ENCODE peak calls at places on chromosomes 12 and 14, in four cellular contexts. T is memory B cell, F is SJSA1, M is NCI-H460. X is an unnamed sample.

GRCh38 chr12:94725375-94726168 is 75.2 kb upstream of the TMCC3 start:
- DNase-seq in T (peak), F (no peak), M (peak), X (no peak)

GRCh38 chr12:124923906-124924734 is 9.7 kb upstream of the UBC start:
- DNase-seq in M (peak), F (peak), T (no peak), X (no peak)

GRCh38 chr12:6915789-6916285 is 1.5 kb downstream of the ENO2 start:
- DNase-seq in M (no peak), F (no peak), T (no peak), X (no peak)

GRCh38 chr14:51962678-51963077 is 26.7 kb upstream of the RTRAF start:
- DNase-seq in M (no peak), F (no peak), T (no peak), X (no peak)

GRCh38 chr14:45083979-45084722 is at the start of gene PRPF39:
- DNase-seq in M (peak), T (peak), F (peak), X (peak)

GRCh38 chr12:5953835-5954586 is 9.0 kb upstream of the ANO2 start:
- DNase-seq in F (peak), T (no peak), M (no peak), X (no peak)

GRCh38 chr14:71103662-71104484 is 196.6 kb downstream of the PCNX1 start:
- DNase-seq in T (peak), M (peak), F (no peak), X (peak)

GRCh38 chr12:6767592-6768384 is 1.6 kb downstream of the PTMS start:
- DNase-seq in T (no peak), F (no peak), M (no peak), X (peak)

GRCh38 chr14:93369393-93370266 is 22.6 kb downstream of the COX8C start:
- DNase-seq in M (no peak), F (no peak), T (peak), X (no peak)

GRCh38 chr14:20516921-20517320 is 11.6 kb downstream of the RNASE10 start:
- DNase-seq in F (no peak), M (no peak), T (no peak), X (no peak)

GRCh38 chr14:74962493-74962892 is 7.1 kb upstream of the PGF start:
- DNase-seq in F (no peak), T (no peak), M (no peak), X (no peak)

GRCh38 chr14:96125536-96125935 is 79.1 kb upstream of the BDKRB2 start:
- DNase-seq in M (no peak), F (no peak), T (no peak), X (no peak)

GRCh38 chr14:31265701-31266398 is 58.3 kb upstream of the HECTD1 start:
- DNase-seq in F (no peak), T (no peak), M (no peak), X (no peak)

GRCh38 chr12:121652767-121653497 is 16.5 kb downstream of the MORN3 start:
- DNase-seq in M (no peak), T (no peak), F (no peak), X (no peak)

GRCh38 chr12:53058674-53059433 is 9.0 kb downstream of the TNS2 start:
- DNase-seq in M (no peak), F (no peak), T (no peak), X (no peak)

GRCh38 chr12:99334737-99335136 is 312.8 kb upstream of the GARIN6 start:
- DNase-seq in M (no peak), T (no peak), F (no peak), X (no peak)

GRCh38 chr12:132888852-132889251 is 1.4 kb upstream of the CHFR start:
- DNase-seq in M (no peak), T (no peak), F (no peak), X (no peak)

GRCh38 chr12:25365340-25365730 is 114.6 kb upstream of the KRAS start:
- DNase-seq in M (no peak), F (no peak), T (no peak), X (no peak)

GRCh38 chr14:69034612-69035262 is 55.6 kb upstream of the ACTN1 start:
- DNase-seq in T (no peak), M (no peak), F (no peak), X (no peak)

X was measured in nephron progenitor cell.